ENCODE peak calls at places on chromosomes 7 and 10, in six cellular contexts. One of them, this sample, is unnamed.

GRCh38 chr7:147756290-147756689 is 834.3 kb upstream of the C7orf33 start:
- DNase-seq in Calu3: no peak
- DNase-seq in ELR: no peak
- DNase-seq in hypothalamus: no peak
- DNase-seq in MV-4-11: peak; percentile 84
- DNase-seq in activated T-cell treated with anti-CD3 and anti-CD28 coated beads for 1 hour: no peak
- DNase-seq in this sample: no peak

GRCh38 chr7:83038787-83039186 is 123.9 kb downstream of the PCLO start:
- DNase-seq in Calu3: no peak
- DNase-seq in ELR: peak; percentile 60
- DNase-seq in hypothalamus: no peak
- DNase-seq in MV-4-11: no peak
- DNase-seq in activated T-cell treated with anti-CD3 and anti-CD28 coated beads for 1 hour: no peak
- DNase-seq in this sample: no peak

GRCh38 chr7:24980695-24981543 is 941 bp upstream of the OSBPL3 start:
- DNase-seq in Calu3: peak; percentile 64
- DNase-seq in ELR: peak; percentile 55
- DNase-seq in hypothalamus: no peak
- DNase-seq in MV-4-11: no peak
- DNase-seq in activated T-cell treated with anti-CD3 and anti-CD28 coated beads for 1 hour: peak; percentile 22
- DNase-seq in this sample: no peak

GRCh38 chr7:128856001-128856718 is 6.5 kb upstream of the ATP6V1F start:
- DNase-seq in Calu3: no peak
- DNase-seq in ELR: no peak
- DNase-seq in hypothalamus: no peak
- DNase-seq in MV-4-11: no peak
- DNase-seq in activated T-cell treated with anti-CD3 and anti-CD28 coated beads for 1 hour: no peak
- DNase-seq in this sample: no peak

GRCh38 chr10:5876181-5876768 is 13.4 kb downstream of the ANKRD16 start:
- DNase-seq in Calu3: no peak
- DNase-seq in ELR: no peak
- DNase-seq in hypothalamus: no peak
- DNase-seq in MV-4-11: no peak
- DNase-seq in activated T-cell treated with anti-CD3 and anti-CD28 coated beads for 1 hour: no peak
- DNase-seq in this sample: no peak

GRCh38 chr7:83005410-83005809 is 157.3 kb downstream of the PCLO start:
- DNase-seq in Calu3: no peak
- DNase-seq in ELR: peak; percentile 47
- DNase-seq in hypothalamus: no peak
- DNase-seq in MV-4-11: no peak
- DNase-seq in activated T-cell treated with anti-CD3 and anti-CD28 coated beads for 1 hour: no peak
- DNase-seq in this sample: no peak

GRCh38 chr10:31972519-31973041 is 43.9 kb upstream of the ARHGAP12 start:
- DNase-seq in Calu3: no peak
- DNase-seq in ELR: no peak
- DNase-seq in hypothalamus: no peak
- DNase-seq in MV-4-11: peak; percentile 95
- DNase-seq in activated T-cell treated with anti-CD3 and anti-CD28 coated beads for 1 hour: no peak
- DNase-seq in this sample: no peak

GRCh38 chr10:131726967-131727366 is 173.8 kb upstream of the PPP2R2D start:
- DNase-seq in Calu3: no peak
- DNase-seq in ELR: no peak
- DNase-seq in hypothalamus: no peak
- DNase-seq in MV-4-11: no peak
- DNase-seq in activated T-cell treated with anti-CD3 and anti-CD28 coated beads for 1 hour: no peak
- DNase-seq in this sample: no peak

GRCh38 chr10:94430705-94431104 is 28.4 kb downstream of the TBC1D12 start:
- DNase-seq in Calu3: no peak
- DNase-seq in ELR: no peak
- DNase-seq in hypothalamus: no peak
- DNase-seq in MV-4-11: peak; percentile 46
- DNase-seq in activated T-cell treated with anti-CD3 and anti-CD28 coated beads for 1 hour: no peak
- DNase-seq in this sample: no peak

GRCh38 chr7:184768-185264 is 7.6 kb upstream of the FAM20C start:
- DNase-seq in Calu3: no peak
- DNase-seq in ELR: no peak
- DNase-seq in hypothalamus: no peak
- DNase-seq in MV-4-11: no peak
- DNase-seq in activated T-cell treated with anti-CD3 and anti-CD28 coated beads for 1 hour: no peak
- DNase-seq in this sample: no peak

GRCh38 chr7:74063223-74063641 is 20.4 kb upstream of the LIMK1 start:
- DNase-seq in Calu3: no peak
- DNase-seq in ELR: no peak
- DNase-seq in hypothalamus: no peak
- DNase-seq in MV-4-11: no peak
- DNase-seq in activated T-cell treated with anti-CD3 and anti-CD28 coated beads for 1 hour: no peak
- DNase-seq in this sample: no peak

GRCh38 chr10:67114945-67115344 is 189.1 kb downstream of the LRRTM3 start:
- DNase-seq in Calu3: peak; percentile 2
- DNase-seq in ELR: no peak
- DNase-seq in hypothalamus: no peak
- DNase-seq in MV-4-11: no peak
- DNase-seq in activated T-cell treated with anti-CD3 and anti-CD28 coated beads for 1 hour: no peak
- DNase-seq in this sample: no peak

GRCh38 chr7:105149827-105150226 is 135.8 kb downstream of the KMT2E start:
- DNase-seq in Calu3: no peak
- DNase-seq in ELR: peak; percentile 78
- DNase-seq in hypothalamus: no peak
- DNase-seq in MV-4-11: no peak
- DNase-seq in activated T-cell treated with anti-CD3 and anti-CD28 coated beads for 1 hour: no peak
- DNase-seq in this sample: no peak

GRCh38 chr7:95922191-95922590 is 149.8 kb downstream of the DYNC1I1 start:
- DNase-seq in Calu3: no peak
- DNase-seq in ELR: peak; percentile 8
- DNase-seq in hypothalamus: no peak
- DNase-seq in MV-4-11: no peak
- DNase-seq in activated T-cell treated with anti-CD3 and anti-CD28 coated beads for 1 hour: no peak
- DNase-seq in this sample: no peak

GRCh38 chr7:152076324-152076821 is 50.9 kb downstream of the GALNT11 start:
- DNase-seq in Calu3: peak; percentile 51
- DNase-seq in ELR: peak; percentile 22
- DNase-seq in hypothalamus: no peak
- DNase-seq in MV-4-11: peak; percentile 9
- DNase-seq in activated T-cell treated with anti-CD3 and anti-CD28 coated beads for 1 hour: no peak
- DNase-seq in this sample: peak; percentile 1

GRCh38 chr10:5975641-5976473 is 1.5 kb downstream of the IL15RA start:
- DNase-seq in Calu3: no peak
- DNase-seq in ELR: peak; percentile 39
- DNase-seq in hypothalamus: no peak
- DNase-seq in MV-4-11: peak; percentile 91
- DNase-seq in activated T-cell treated with anti-CD3 and anti-CD28 coated beads for 1 hour: peak; percentile 14
- DNase-seq in this sample: peak; percentile 4

This sample was measured in effector CD8-positive, alpha-beta T cell.